ENCODE peak calls at places on chromosome 3, in nine cellular contexts. F is spleen, N is A673, C is heart left ventricle, B is thoracic aorta, H is left ventricle myocardium inferior, E is mesendoderm, D is mammary epithelial cell, A is K562. S is an unnamed sample.

GRCh38 chr3:195715583-195716266 is 5.1 kb upstream of the MUC20 start:
- DNase-seq in E (no peak), F (no peak), C (no peak), A (peak; percentile 55), H (no peak), D (peak; percentile 80), N (no peak), B (no peak), S (peak; percentile 85)

GRCh38 chr3:20511863-20512262 is 325.9 kb upstream of the SGO1 start:
- DNase-seq in E (peak; percentile 91), N (peak; percentile 50), B (no peak), C (no peak), A (peak; percentile 60), D (peak; percentile 47), H (no peak), F (no peak), S (peak; percentile 20)

GRCh38 chr3:192825657-192826200 is 91.9 kb downstream of the MB21D2 start:
- DNase-seq in F (no peak), H (no peak), A (no peak), E (peak; percentile 42), N (peak; percentile 84), C (no peak), D (peak; percentile 60), B (no peak), S (peak; percentile 41)

GRCh38 chr3:142998439-142998838 is 2.9 kb upstream of the U2SURP start:
- DNase-seq in B (no peak), F (no peak), A (no peak), H (no peak), C (no peak), N (no peak), D (no peak), E (no peak), S (no peak)

GRCh38 chr3:132622756-132623155 is 25.7 kb downstream of the ACKR4 start:
- DNase-seq in D (no peak), C (no peak), F (no peak), B (no peak), N (no peak), A (no peak), H (no peak), E (no peak), S (no peak)

GRCh38 chr3:122989856-122990575 is 37.5 kb downstream of the SEMA5B start:
- DNase-seq in B (no peak), A (no peak), H (no peak), F (no peak), C (no peak), D (no peak), N (no peak), E (no peak), S (no peak)

GRCh38 chr3:127676456-127676855 is 3.7 kb downstream of the ABTB1 start:
- DNase-seq in D (no peak), B (no peak), F (peak; percentile 76), N (no peak), C (no peak), A (no peak), H (no peak), E (no peak), S (no peak)

GRCh38 chr3:143603774-143604173 is 244.5 kb downstream of the SLC9A9 start:
- DNase-seq in B (no peak), E (no peak), N (no peak), C (no peak), F (no peak), H (no peak), A (no peak), D (no peak), S (no peak)

GRCh38 chr3:53269888-53270880 is 14.4 kb upstream of the TKT start:
- DNase-seq in D (peak; percentile 100), N (peak; percentile 81), E (peak; percentile 100), F (peak; percentile 85), C (peak; percentile 83), A (peak; percentile 94), B (peak; percentile 88), H (peak; percentile 80), S (peak; percentile 98)

GRCh38 chr3:34176723-34177122 is 378.3 kb downstream of the PDCD6IP start:
- DNase-seq in A (no peak), E (no peak), N (no peak), H (no peak), B (no peak), F (no peak), D (no peak), C (no peak), S (no peak)

GRCh38 chr3:179652467-179653105 is at the start of gene USP13:
- DNase-seq in E (peak; percentile 85), B (peak; percentile 5), A (peak; percentile 34), F (peak; percentile 89), C (peak; percentile 73), N (peak; percentile 91), H (peak; percentile 74), D (peak; percentile 61), S (no peak)

GRCh38 chr3:45167011-45167911 is 21.1 kb upstream of the CDCP1 start:
- DNase-seq in D (peak; percentile 98), N (peak; percentile 84), B (peak; percentile 83), F (peak; percentile 89), E (peak; percentile 99), H (peak; percentile 58), A (peak; percentile 96), C (peak; percentile 71), S (peak; percentile 94)
- H3K27ac ChIP-seq in D (peak overlapping the region; percentile 96), N (no peak overlapping the region), B (peak overlapping the region; percentile 58), F (peak overlapping the region; percentile 15), E (no peak overlapping the region), H (peak overlapping the region; percentile 26), A (peak overlapping the region; percentile 59), C (peak overlapping the region; percentile 3), S (peak overlapping the region; percentile 95)

DNA sequence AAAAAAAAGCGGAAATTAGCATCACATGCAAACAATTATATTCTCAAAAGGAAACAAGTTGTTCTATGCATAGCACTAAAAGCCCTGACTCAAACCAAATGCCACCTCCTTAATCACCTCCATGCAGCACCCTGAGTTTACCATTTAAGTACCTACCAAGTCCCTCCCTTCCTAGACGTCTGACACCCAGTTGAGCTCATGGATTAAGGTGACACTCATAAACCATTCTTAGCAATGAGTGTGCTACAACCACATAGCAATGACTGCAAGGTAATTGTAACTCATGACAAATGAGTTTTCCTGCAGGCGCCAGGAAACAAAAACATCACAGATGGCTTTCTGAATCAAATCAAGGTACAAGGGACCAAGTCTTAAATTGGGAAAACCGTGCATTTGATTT is 32.0 kb downstream of the WWTR1 start:
- DNase-seq in D (peak; percentile 39), H (no peak), N (no peak), C (no peak), E (no peak), F (no peak), A (no peak), B (no peak), S (no peak)
- H3K27ac ChIP-seq in D (no peak overlapping the region), H (peak overlapping the region; percentile 20), N (peak overlapping the region; percentile 2), C (no peak overlapping the region), E (no peak overlapping the region), F (no peak overlapping the region), A (no peak overlapping the region), B (peak overlapping the region; percentile 5), S (no peak overlapping the region)

GRCh38 chr3:69009559-69010410 is 3.7 kb downstream of the EOGT start:
- DNase-seq in B (no peak), E (peak; percentile 95), A (no peak), D (peak; percentile 56), C (no peak), H (no peak), N (no peak), F (no peak), S (no peak)
- H3K27ac ChIP-seq in B (peak overlapping the region; percentile 100), E (peak overlapping the region; percentile 75), A (no peak overlapping the region), D (peak overlapping the region; percentile 63), C (peak overlapping the region; percentile 48), H (peak overlapping the region; percentile 32), N (no peak overlapping the region), F (no peak overlapping the region), S (peak overlapping the region; percentile 99)

DNA sequence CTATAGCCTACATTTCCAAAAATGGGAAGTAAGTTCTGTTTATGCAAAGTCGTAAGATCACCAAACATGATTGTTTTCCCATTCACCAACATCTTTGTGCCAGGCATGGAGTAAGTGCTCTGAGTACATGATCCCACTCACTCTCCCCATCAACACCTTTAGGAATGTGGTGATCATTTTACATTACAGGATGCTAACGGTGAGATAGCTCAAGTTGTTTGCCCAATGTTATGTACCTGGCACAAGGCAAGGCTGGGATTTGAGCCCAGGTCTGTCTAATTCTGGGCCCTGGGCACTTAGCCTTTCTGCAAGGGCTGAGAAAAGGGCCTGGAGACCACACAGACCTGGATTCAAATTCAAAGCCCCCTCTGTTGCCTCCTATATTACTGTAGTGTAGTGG is 581.7 kb upstream of the CFAP20DC start:
- DNase-seq in F (no peak), A (no peak), C (no peak), E (no peak), B (no peak), D (no peak), H (no peak), N (no peak), S (no peak)
- H3K27ac ChIP-seq in F (no peak overlapping the region), A (no peak overlapping the region), C (no peak overlapping the region), E (no peak overlapping the region), B (no peak overlapping the region), D (no peak overlapping the region), H (no peak overlapping the region), N (no peak overlapping the region), S (no peak overlapping the region)

DNA sequence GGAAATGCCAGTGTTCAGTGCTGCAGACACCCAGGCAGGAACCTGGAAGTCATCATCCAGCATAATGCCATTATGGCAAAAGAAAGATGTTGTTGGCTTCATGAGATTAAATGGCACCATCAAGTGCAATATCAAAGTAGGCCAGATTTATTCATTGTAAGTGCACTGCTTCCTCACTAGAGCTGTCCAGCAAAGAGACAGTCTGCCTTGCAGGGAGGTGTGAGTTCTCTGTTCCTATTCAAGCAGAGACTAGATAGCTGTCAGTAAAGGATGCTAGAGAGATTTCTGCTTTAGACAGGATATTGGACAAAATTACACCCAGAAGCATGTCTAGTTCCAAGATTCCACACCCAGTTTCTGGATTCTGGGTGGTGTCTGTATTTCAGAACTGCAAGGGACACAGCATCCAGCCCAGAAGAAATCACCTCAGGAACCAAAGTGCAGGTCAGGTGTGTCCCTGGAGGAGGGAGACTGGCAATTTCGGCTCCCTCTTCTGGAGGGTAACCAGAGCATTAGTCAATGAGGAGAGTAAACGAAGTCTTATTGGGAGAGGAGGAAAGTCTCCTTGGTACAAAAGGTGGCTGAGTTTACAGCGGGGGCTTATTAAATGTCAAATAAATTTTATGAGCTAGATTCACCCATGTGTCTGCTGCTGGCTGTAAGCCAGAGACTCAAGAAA is 377.3 kb downstream of the EPHB1 start:
- DNase-seq in C (no peak), H (no peak), N (no peak), D (no peak), E (no peak), A (no peak), F (no peak), B (no peak), S (no peak)
- H3K27ac ChIP-seq in C (no peak overlapping the region), H (no peak overlapping the region), N (no peak overlapping the region), D (no peak overlapping the region), E (no peak overlapping the region), A (no peak overlapping the region), F (no peak overlapping the region), B (no peak overlapping the region), S (no peak overlapping the region)

DNA sequence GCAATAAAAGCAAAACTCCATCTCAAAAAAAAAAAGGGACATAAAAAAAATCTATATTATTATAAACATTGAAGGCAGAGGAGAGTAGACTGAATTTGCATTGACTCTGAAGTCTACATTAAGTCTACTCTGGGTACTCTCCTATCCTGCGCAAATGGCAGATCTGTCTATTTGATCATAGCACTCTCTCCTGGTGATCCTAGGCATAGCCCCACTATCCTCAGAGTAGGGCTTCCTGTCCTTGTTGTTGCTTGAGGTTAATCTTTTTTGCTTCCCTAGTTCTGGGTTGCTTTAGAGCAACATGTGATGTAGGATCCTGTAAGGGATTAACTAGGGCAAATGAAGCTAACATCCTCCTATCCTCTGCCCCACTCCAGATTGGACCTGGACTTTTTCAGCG is 82.1 kb upstream of the LRRFIP2 start:
- DNase-seq in A (peak; percentile 46), N (peak; percentile 67), B (no peak), C (no peak), H (no peak), E (peak; percentile 53), F (no peak), D (no peak), S (no peak)
- H3K27ac ChIP-seq in A (no peak overlapping the region), N (peak overlapping the region; percentile 63), B (no peak overlapping the region), C (no peak overlapping the region), H (no peak overlapping the region), E (no peak overlapping the region), F (no peak overlapping the region), D (no peak overlapping the region), S (no peak overlapping the region)